ENCODE peak calls at places on chromosomes 5 and 9, in five cellular contexts. J, I, N, U and L are unnamed samples. For H3K36me3, the result is how much of the 10 kb centered on the place peaks cover.

GRCh38 chr9:83062011-83062652 is 810 bp downstream of the RASEF start:
- DNase-seq in U (no peak), N (peak), J (peak), I (no peak), L (no peak)

GRCh38 chr9:72667181-72667580 is 145.8 kb downstream of the TMC1 start:
- DNase-seq in I (no peak), U (no peak), N (no peak), J (no peak), L (no peak)

GRCh38 chr5:37637165-37637845 is 202.5 kb downstream of the GDNF start:
- DNase-seq in J (no peak), I (no peak), U (no peak), N (peak), L (no peak)

GRCh38 chr5:176568657-176569056 is 19.5 kb downstream of the CDHR2 start:
- DNase-seq in N (no peak), I (no peak), U (no peak), J (no peak), L (no peak)

GRCh38 chr5:19099195-19099594 is 888.8 kb downstream of the CDH18 start:
- DNase-seq in I (no peak), U (no peak), N (no peak), J (no peak), L (no peak)

GRCh38 chr5:122385786-122386185 is 73.7 kb downstream of the SNCAIP start:
- DNase-seq in J (no peak), N (no peak), I (no peak), U (no peak), L (no peak)

GRCh38 chr5:154406231-154406630 is 39.6 kb upstream of the SAP30L start:
- DNase-seq in N (peak), J (no peak), U (no peak), I (no peak), L (no peak)

GRCh38 chr9:10251490-10251889 is 361.3 kb downstream of the PTPRD start:
- DNase-seq in J (no peak), I (no peak), U (peak), N (peak), L (no peak)

GRCh38 chr9:36566813-36567217 is 5.9 kb upstream of the MELK start:
- DNase-seq in J (no peak), N (peak), I (no peak), U (peak), L (no peak)

GRCh38 chr5:93635991-93636390 is 53.0 kb downstream of the NR2F1 start:
- DNase-seq in I (no peak), N (no peak), J (no peak), U (no peak), L (no peak)

DNA sequence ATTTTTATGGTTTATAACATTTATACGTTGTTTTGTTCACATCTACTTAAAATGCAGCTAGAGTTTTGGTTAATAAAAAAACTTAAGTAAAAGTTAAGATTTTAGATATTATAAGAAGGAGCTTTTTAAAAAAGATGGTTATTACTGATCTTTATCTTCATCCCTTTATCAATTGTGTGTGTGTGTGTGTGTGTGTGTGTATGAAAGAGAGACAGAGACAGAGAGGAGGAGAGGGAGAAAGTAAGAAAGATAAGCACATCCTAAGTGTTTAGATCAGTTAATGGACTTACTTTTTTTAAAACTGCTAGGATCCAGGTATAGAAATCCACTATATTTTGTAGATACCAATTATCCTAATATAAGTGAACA is 45.8 kb upstream of the RICTOR start:
- DNase-seq in U (no peak), I (no peak), N (no peak), J (no peak), L (no peak)
- H3K36me3 ChIP-seq in U (under half), I (under half), N (under half), J (under half), L (under half)

DNA sequence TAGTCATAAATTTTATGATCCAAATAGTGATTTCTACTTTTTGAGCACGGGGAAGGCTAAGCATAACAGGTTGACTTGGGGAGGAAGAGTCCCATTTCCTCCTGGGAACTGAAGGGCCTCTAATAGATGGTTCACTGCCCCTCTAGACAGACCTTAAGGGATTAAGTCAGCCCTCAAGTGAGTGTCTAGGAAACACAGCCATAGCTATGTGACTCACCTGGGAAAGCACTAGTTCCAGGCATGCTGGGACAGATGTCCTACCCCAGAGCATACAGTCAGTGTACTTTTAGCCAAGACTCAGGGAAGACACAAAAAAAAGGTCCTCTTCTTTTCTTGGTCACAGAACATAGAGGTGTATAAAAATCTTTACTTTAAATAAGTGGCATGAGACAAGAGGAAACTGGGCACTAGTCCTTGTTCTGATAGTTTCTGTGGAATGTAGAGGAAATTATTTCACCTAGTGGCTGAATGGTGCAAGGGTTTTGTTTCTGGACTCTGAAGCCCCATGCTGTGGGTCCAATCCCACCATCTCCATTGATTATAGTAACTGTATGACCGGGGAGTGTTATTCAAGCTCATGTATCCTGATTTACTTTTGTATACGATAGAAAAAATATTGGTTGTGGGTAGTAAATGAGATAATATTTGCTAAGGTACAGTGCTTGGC is 86.0 kb downstream of the NREP start:
- DNase-seq in U (no peak), J (no peak), I (no peak), N (no peak), L (no peak)
- TF ChIP-seq CTCF in U (peak), J (no peak), I (no peak), N (peak), L (no peak)

DNA sequence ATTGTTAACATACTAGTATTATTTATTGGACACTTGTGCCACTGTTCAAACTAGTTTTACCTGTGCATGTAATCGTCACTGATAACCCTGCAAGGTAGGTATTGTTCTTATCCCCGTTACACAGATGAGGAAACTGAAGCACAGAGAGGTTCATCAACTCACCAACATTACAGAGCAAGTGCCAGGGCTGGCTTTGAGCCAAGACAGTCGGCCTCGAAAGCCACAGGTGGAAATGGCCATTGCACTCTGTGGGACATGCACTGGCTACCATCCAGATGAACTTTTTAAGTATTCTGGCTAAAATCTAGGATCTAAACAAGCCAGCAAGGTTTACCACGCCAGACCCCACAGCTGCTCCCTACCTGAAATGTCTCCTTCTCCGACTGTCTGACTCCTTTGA is 57.9 kb downstream of the TEX10 start:
- DNase-seq in U (no peak), N (no peak), I (no peak), J (no peak), L (no peak)
- H3K36me3 ChIP-seq in U (under half), N (under half), I (under half), J (half or more), L (half or more)

DNA sequence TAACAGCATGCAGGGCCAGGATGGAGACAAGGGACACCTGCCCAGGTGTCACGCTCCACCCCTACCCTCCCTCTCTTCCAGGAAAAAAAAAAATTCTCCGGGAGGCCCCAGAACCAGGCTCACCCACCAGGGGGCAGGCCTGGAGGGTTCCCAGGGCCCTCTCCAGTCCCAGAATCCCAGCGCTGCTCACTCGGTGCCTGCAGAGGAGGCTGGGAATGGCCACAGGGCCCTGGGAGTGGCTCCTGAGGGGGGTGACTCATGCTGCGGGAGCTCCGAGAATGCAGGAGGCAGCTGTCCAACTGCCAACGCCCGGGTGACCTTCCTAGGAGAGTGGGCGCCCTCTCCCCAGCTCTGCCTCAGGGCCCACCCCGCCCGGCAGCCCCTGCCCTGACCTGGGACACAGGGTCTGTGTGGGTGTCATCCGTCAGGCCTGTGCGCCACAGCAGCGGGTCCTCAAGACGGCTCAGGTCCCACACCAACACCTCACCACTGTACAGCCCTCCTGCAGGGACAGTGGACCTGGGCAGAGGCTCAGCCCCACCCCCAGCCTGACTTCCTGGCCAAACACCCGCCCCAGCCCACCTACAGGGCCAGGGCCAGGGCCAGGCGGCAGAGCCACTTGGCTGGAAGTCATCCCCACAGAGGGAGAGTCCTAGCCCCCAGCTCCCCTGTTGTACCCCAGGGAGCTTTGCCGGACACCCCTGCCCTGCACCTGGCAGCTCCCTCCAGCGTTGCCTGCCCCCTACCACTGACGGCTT is 21.2 kb downstream of the DYNC2I2 start:
- DNase-seq in N (peak), I (peak), U (peak), J (peak), L (peak)
- TF ChIP-seq CTCF in N (peak), I (peak), U (peak), J (peak), L (peak)

DNA sequence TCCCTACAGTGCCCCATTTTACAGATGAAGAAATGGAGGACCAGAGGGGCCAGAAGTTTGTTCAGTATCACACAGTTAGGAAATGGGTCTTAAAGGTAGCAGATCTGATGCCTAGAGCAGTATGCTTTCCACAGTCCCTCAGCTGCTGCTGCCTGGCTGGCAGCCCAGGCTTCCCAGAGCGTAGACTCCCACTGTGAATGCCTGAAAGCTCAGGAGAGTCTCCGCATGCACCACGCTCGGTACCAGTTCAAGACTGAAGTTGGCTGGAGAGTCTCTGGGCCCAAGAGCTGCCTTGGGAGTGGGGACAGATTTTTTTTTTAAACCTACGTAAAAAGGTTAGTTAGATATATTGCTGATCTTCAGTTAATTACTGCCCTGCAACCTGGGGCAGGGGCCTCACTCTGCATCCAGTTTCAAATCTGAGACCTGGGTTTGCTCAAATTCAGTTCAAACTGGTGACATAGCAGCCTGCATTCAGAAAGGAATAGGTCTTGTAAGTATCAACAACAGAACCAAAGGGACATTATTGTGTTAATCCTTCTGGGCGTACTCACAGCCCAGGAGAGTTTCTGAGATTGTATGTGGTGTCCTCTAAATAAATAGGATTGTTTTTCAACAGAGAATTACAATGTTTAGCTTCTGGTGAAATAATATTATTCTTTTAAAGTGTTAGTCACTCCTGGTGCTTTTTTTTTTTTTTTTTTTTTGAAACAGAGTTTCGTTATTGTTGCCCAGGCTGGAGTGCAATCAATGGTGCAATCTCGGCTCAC is 8.3 kb downstream of the NANS start:
- DNase-seq in I (no peak), J (no peak), N (no peak), U (no peak), L (no peak)
- H3K36me3 ChIP-seq in I (under half), J (under half), N (under half), U (half or more), L (half or more)

GRCh38 chr9:86945868-86946711 is 1.2 kb downstream of the GAS1 start:
- DNase-seq in N (peak), J (peak), I (peak), U (peak), L (peak)
- TF ChIP-seq CTCF in N (no peak), J (peak), I (peak), U (peak), L (no peak)

DNA sequence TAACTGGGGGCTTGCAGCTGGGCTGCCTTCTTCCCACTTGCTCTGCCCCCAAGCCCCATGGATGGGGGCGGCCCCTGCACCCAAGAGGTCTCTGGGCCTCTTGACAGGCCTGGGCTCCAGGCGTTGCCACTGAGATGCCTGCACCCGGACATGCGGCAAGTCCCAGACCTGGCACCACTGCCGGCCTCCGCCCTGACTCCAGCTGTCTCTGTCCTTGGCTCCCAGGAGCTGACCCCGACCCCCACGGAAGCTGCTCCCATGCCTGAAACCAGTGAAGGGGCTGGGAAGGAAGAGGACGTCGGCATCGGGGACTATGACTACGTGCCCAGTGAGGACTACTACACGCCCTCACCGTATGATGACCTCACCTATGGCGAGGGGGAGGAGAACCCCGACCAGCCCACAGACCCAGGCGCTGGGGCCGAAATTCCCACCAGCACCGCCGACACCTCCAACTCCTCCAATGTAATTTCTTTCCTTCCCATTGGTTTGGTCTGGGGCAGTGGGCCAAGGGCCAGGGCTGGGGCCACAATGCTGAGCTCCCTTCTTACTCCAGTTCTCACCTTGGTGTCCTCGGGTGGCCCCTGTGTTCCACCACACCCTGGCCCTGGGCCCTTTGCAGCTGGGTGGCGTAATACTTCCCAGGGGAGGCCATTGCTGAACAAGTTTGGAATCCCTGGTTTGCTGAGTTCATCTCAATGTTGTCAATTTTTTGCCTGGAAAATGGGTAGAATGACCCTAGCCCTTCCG is 88.6 kb downstream of the COL5A1 start:
- DNase-seq in I (peak), N (no peak), U (no peak), J (no peak), L (no peak)
- H3K36me3 ChIP-seq in I (under half), N (under half), U (half or more), J (under half), L (under half)